ENCODE peak calls at places on chromosomes 4 and X, in nine cellular contexts. S is effector CD4-positive, alpha-beta T cell; F is Calu3; T is NCI-H1105; R is posterior vena cava; X is right cardiac atrium; B is stimulated activated CD8-positive, alpha-beta memory T cell treated with anti-CD3 and anti-CD28 coated beads, Interleukin-12 subunit alpha, Interleukin-12 subunit beta, amount 100 ng/mL, for 1 hour; C is central memory CD4-positive, alpha-beta T cell; I is activated T-cell treated with anti-CD3 and anti-CD28 coated beads for 48 hours. E is an unnamed sample.

GRCh38 chr4:130922955-130923354 is 1827.0 kb downstream of the C4orf33 start:
- DNase-seq in S (no peak), F (no peak), T (no peak), R (no peak), X (no peak), B (no peak), C (no peak), I (no peak), E (peak)

GRCh38 chr4:84028340-84028739 is 470.8 kb downstream of the NKX6-1 start:
- DNase-seq in S (no peak), F (no peak), T (no peak), R (no peak), X (no peak), B (no peak), C (no peak), I (no peak), E (no peak)

GRCh38 chrX:34288782-34289181 is 156.7 kb upstream of the FAM47A start:
- DNase-seq in S (no peak), F (no peak), T (no peak), R (no peak), X (no peak), B (no peak), C (no peak), I (no peak), E (no peak)

GRCh38 chr4:21507439-21507838 is 441.1 kb downstream of the KCNIP4 start:
- DNase-seq in S (no peak), F (no peak), T (no peak), R (no peak), X (no peak), B (no peak), C (no peak), I (no peak), E (no peak)

GRCh38 chr4:156571146-156571545 is 400.5 kb downstream of the PDGFC start:
- DNase-seq in S (no peak), F (no peak), T (no peak), R (no peak), X (peak), B (no peak), C (no peak), I (no peak), E (no peak)

GRCh38 chr4:107854326-107855030 is 29.7 kb downstream of the SGMS2 start:
- DNase-seq in S (no peak), F (no peak), T (no peak), R (no peak), X (no peak), B (no peak), C (no peak), I (no peak), E (no peak)

GRCh38 chrX:38052096-38052495 is 45.7 kb downstream of the SYTL5 start:
- DNase-seq in S (no peak), F (peak), T (no peak), R (no peak), X (no peak), B (no peak), C (no peak), I (no peak), E (no peak)

GRCh38 chr4:99843413-99843812 is 26.8 kb downstream of the DAPP1 start:
- DNase-seq in S (no peak), F (no peak), T (no peak), R (no peak), X (no peak), B (no peak), C (no peak), I (no peak), E (no peak)

GRCh38 chrX:140050906-140051305 is 85.6 kb upstream of the CXorf66 start:
- DNase-seq in S (no peak), F (no peak), T (no peak), R (no peak), X (no peak), B (no peak), C (no peak), I (no peak), E (no peak)

GRCh38 chr4:132839070-132839469 is 310.0 kb upstream of the PCDH10 start:
- DNase-seq in S (no peak), F (no peak), T (no peak), R (no peak), X (no peak), B (no peak), C (no peak), I (no peak), E (no peak)

GRCh38 chrX:53288173-53288572 is 6.8 kb upstream of the IQSEC2 start:
- DNase-seq in S (no peak), F (no peak), T (peak), R (no peak), X (peak), B (no peak), C (peak), I (no peak), E (no peak)

GRCh38 chr4:40576651-40577480 is 52.8 kb downstream of the RBM47 start:
- DNase-seq in S (no peak), F (peak), T (no peak), R (peak), X (peak), B (no peak), C (no peak), I (peak), E (no peak)

GRCh38 chr4:134202136-134202535 is 547 bp upstream of the PABPC4L start:
- DNase-seq in S (no peak), F (no peak), T (no peak), R (no peak), X (no peak), B (no peak), C (no peak), I (no peak), E (no peak)

GRCh38 chr4:139840773-139841172 is 175.2 kb downstream of the MGST2 start:
- DNase-seq in S (no peak), F (no peak), T (no peak), R (no peak), X (no peak), B (no peak), C (no peak), I (no peak), E (no peak)

GRCh38 chr4:74630551-74630950 is 163.8 kb downstream of the BTC start:
- DNase-seq in S (no peak), F (no peak), T (no peak), R (no peak), X (no peak), B (no peak), C (no peak), I (no peak), E (no peak)

GRCh38 chr4:121177238-121178137 is 13.4 kb upstream of the TNIP3 start:
- DNase-seq in S (no peak), F (no peak), T (no peak), R (no peak), X (no peak), B (no peak), C (no peak), I (no peak), E (no peak)

GRCh38 chr4:123804171-123804721 is 407.7 kb downstream of the SPRY1 start:
- DNase-seq in S (no peak), F (no peak), T (no peak), R (no peak), X (no peak), B (no peak), C (no peak), I (no peak), E (no peak)

GRCh38 chr4:58127680-58128079 is 1017.5 kb upstream of the IGFBP7 start:
- DNase-seq in S (no peak), F (no peak), T (no peak), R (no peak), X (no peak), B (no peak), C (no peak), I (no peak), E (no peak)

GRCh38 chrX:119759333-119759766 is 962 bp downstream of the SOWAHD start:
- DNase-seq in S (no peak), F (no peak), T (no peak), R (peak), X (no peak), B (no peak), C (no peak), I (no peak), E (no peak)

GRCh38 chr4:36292551-36293188 is 11.3 kb downstream of the DTHD1 start:
- DNase-seq in S (no peak), F (no peak), T (peak), R (no peak), X (peak), B (no peak), C (no peak), I (no peak), E (no peak)

GRCh38 chr4:114563536-114564315 is 34.9 kb upstream of the UGT8 start:
- DNase-seq in S (no peak), F (peak), T (no peak), R (no peak), X (no peak), B (no peak), C (no peak), I (no peak), E (no peak)

GRCh38 chr4:87150498-87151261 is 69.7 kb downstream of the KLHL8 start:
- DNase-seq in S (peak), F (peak), T (peak), R (no peak), X (no peak), B (peak), C (peak), I (peak), E (no peak)

GRCh38 chr4:8152090-8152864 is 6.3 kb downstream of the ABLIM2 start:
- DNase-seq in S (no peak), F (no peak), T (no peak), R (no peak), X (no peak), B (no peak), C (no peak), I (no peak), E (no peak)

GRCh38 chr4:85125688-85126087 is 159.2 kb upstream of the WDFY3 start:
- DNase-seq in S (no peak), F (no peak), T (no peak), R (no peak), X (no peak), B (no peak), C (no peak), I (no peak), E (no peak)

GRCh38 chr4:32789026-32789608 is 2068.9 kb downstream of the PCDH7 start:
- DNase-seq in S (no peak), F (no peak), T (no peak), R (no peak), X (no peak), B (no peak), C (no peak), I (no peak), E (no peak)

GRCh38 chr4:126960760-126961159 is 672.0 kb upstream of the INTU start:
- DNase-seq in S (no peak), F (no peak), T (no peak), R (no peak), X (no peak), B (no peak), C (no peak), I (no peak), E (no peak)

GRCh38 chr4:176433983-176434382 is 114.2 kb downstream of the SPCS3 start:
- DNase-seq in S (no peak), F (no peak), T (no peak), R (no peak), X (no peak), B (no peak), C (no peak), I (no peak), E (no peak)

GRCh38 chr4:168334053-168334452 is 15.5 kb upstream of the DDX60 start:
- DNase-seq in S (no peak), F (no peak), T (no peak), R (no peak), X (no peak), B (no peak), C (no peak), I (no peak), E (no peak)

GRCh38 chr4:74062954-74063353 is 24.5 kb upstream of the CXCL3 start:
- DNase-seq in S (no peak), F (no peak), T (no peak), R (no peak), X (no peak), B (no peak), C (no peak), I (no peak), E (no peak)

GRCh38 chrX:100411802-100412333 is 1.8 kb upstream of the PCDH19 start:
- DNase-seq in S (no peak), F (no peak), T (no peak), R (no peak), X (no peak), B (no peak), C (no peak), I (no peak), E (no peak)

GRCh38 chrX:101195442-101196173 is 24.0 kb upstream of the DRP2 start:
- DNase-seq in S (no peak), F (no peak), T (no peak), R (no peak), X (no peak), B (no peak), C (no peak), I (no peak), E (no peak)

GRCh38 chrX:119541188-119541587 is 24.0 kb downstream of the STEEP1 start:
- DNase-seq in S (no peak), F (no peak), T (no peak), R (no peak), X (no peak), B (no peak), C (no peak), I (no peak), E (no peak)

GRCh38 chr4:185237185-185237584 is 27.8 kb downstream of the SNX25 start:
- DNase-seq in S (no peak), F (no peak), T (no peak), R (no peak), X (no peak), B (no peak), C (no peak), I (no peak), E (no peak)

GRCh38 chr4:82360298-82361177 is 13.3 kb downstream of the HNRNPD start:
- DNase-seq in S (no peak), F (no peak), T (no peak), R (no peak), X (no peak), B (no peak), C (peak), I (no peak), E (no peak)

GRCh38 chrX:119036369-119037029 is 36.3 kb upstream of the CT47C1 start:
- DNase-seq in S (no peak), F (no peak), T (no peak), R (no peak), X (no peak), B (no peak), C (no peak), I (no peak), E (no peak)

GRCh38 chr4:10625130-10625529 is 59.4 kb downstream of the CLNK start:
- DNase-seq in S (no peak), F (no peak), T (no peak), R (no peak), X (no peak), B (no peak), C (no peak), I (no peak), E (peak)

GRCh38 chr4:56757821-56758400 is 63.6 kb downstream of the SPINK2 start:
- DNase-seq in S (peak), F (peak), T (no peak), R (no peak), X (peak), B (peak), C (peak), I (peak), E (no peak)

GRCh38 chr4:156442961-156443360 is 489.3 kb upstream of the CTSO start:
- DNase-seq in S (no peak), F (no peak), T (no peak), R (no peak), X (no peak), B (no peak), C (no peak), I (no peak), E (no peak)